ENCODE peak calls at places on chromosomes 11 and 22, in seven cellular contexts. A is mesenteric fat pad; M is activated CD4-positive, alpha-beta memory T cell treated with anti-CD3 and anti-CD28 coated beads, Interleukin-2, amount 10 ng/mL, durations not matched to agents 7 days and 5 days; J is HS-27A; D is stimulated activated CD4-positive, alpha-beta T cell treated with anti-CD3 and anti-CD28 coated beads, TNF-alpha, amount 100 ng/mL, for 4 hours; G is PC-3; L is AG09309. Y is an unnamed sample.

GRCh38 chr11:129997513-129997912 is 5.1 kb downstream of the PRDM10 start:
- DNase-seq in D (no peak), J (no peak), L (no peak), G (no peak), M (no peak), A (no peak), Y (no peak)

GRCh38 chr11:117933475-117933874 is 4.3 kb upstream of the TMPRSS13 start:
- DNase-seq in M (no peak), A (no peak), L (no peak), G (no peak), D (no peak), J (no peak), Y (no peak)

GRCh38 chr22:47333625-47334024 is 571.2 kb downstream of the TBC1D22A start:
- DNase-seq in J (no peak), M (no peak), L (no peak), D (no peak), A (peak; percentile 53), G (peak; percentile 42), Y (peak; percentile 23)

GRCh38 chr22:26599505-26599904 is 9.6 kb upstream of the TPST2 start:
- DNase-seq in G (no peak), D (no peak), A (no peak), J (no peak), L (no peak), M (no peak), Y (no peak)

GRCh38 chr22:38655532-38656255 is 498 bp downstream of the FAM227A start:
- DNase-seq in L (no peak), D (no peak), A (no peak), J (no peak), G (peak; percentile 15), M (no peak), Y (no peak)

GRCh38 chr11:107859459-107860239 is 1.1 kb upstream of the SLC35F2 start:
- DNase-seq in D (peak; percentile 5), L (no peak), G (peak; percentile 84), A (peak; percentile 83), M (peak; percentile 33), J (no peak), Y (no peak)

GRCh38 chr11:105401269-105401809 is 208.5 kb upstream of the GRIA4 start:
- DNase-seq in D (no peak), A (no peak), L (no peak), G (no peak), M (no peak), J (no peak), Y (no peak)

GRCh38 chr22:45931042-45931441 is 45.9 kb downstream of the WNT7B start:
- DNase-seq in D (no peak), J (no peak), A (no peak), M (no peak), L (no peak), G (no peak), Y (no peak)

GRCh38 chr11:83706581-83706980 is 420.4 kb upstream of the CCDC90B start:
- DNase-seq in M (no peak), G (no peak), L (no peak), D (no peak), J (no peak), A (no peak), Y (no peak)

GRCh38 chr22:45205624-45205925 is 35.1 kb downstream of the KIAA0930 start:
- DNase-seq in G (no peak), M (no peak), L (no peak), A (no peak), D (no peak), J (no peak), Y (no peak)

GRCh38 chr11:125229916-125230315 is 65.4 kb downstream of the PKNOX2 start:
- DNase-seq in G (no peak), J (no peak), M (no peak), D (no peak), A (no peak), L (no peak), Y (no peak)

GRCh38 chr11:33774356-33775063 is at the start of gene FBXO3:
- DNase-seq in D (peak; percentile 76), A (peak; percentile 93), L (no peak), G (peak; percentile 84), M (peak; percentile 83), J (no peak), Y (peak; percentile 39)

GRCh38 chr22:50627452-50627913 is 469 bp downstream of the ARSA start:
- DNase-seq in L (no peak), D (no peak), J (no peak), A (no peak), M (peak; percentile 31), G (no peak), Y (no peak)